ENCODE peak calls at places on chromosomes 3 and 15, in seven cellular contexts. One of them, this sample, is unnamed.

GRCh38 chr15:97963779-97964178 is 3.3 kb downstream of the ARRDC4 start:
- DNase-seq in sigmoid colon: no peak
- DNase-seq in NB4: no peak
- DNase-seq in endothelial cell: no peak
- DNase-seq in LHCN-M2: no peak
- DNase-seq in cardiac muscle cell: no peak
- DNase-seq in GM23338: no peak
- DNase-seq in this sample: no peak

GRCh38 chr3:136518102-136518501 is 234.1 kb downstream of the STAG1 start:
- DNase-seq in sigmoid colon: no peak
- DNase-seq in NB4: no peak
- DNase-seq in endothelial cell: no peak
- DNase-seq in LHCN-M2: no peak
- DNase-seq in cardiac muscle cell: no peak
- DNase-seq in GM23338: no peak
- DNase-seq in this sample: no peak

GRCh38 chr3:7144696-7145308 is 283.9 kb downstream of the GRM7 start:
- DNase-seq in sigmoid colon: no peak
- DNase-seq in NB4: peak; percentile 37
- DNase-seq in endothelial cell: peak; percentile 14
- DNase-seq in LHCN-M2: no peak
- DNase-seq in cardiac muscle cell: peak; percentile 64
- DNase-seq in GM23338: peak; percentile 65
- DNase-seq in this sample: peak; percentile 30

GRCh38 chr3:48989126-48989795 is 780 bp upstream of the P4HTM start:
- DNase-seq in sigmoid colon: no peak
- DNase-seq in NB4: peak; percentile 23
- DNase-seq in endothelial cell: no peak
- DNase-seq in LHCN-M2: no peak
- DNase-seq in cardiac muscle cell: no peak
- DNase-seq in GM23338: no peak
- DNase-seq in this sample: no peak

GRCh38 chr3:168249048-168249538 is 153.4 kb upstream of the GOLIM4 start:
- DNase-seq in sigmoid colon: no peak
- DNase-seq in NB4: no peak
- DNase-seq in endothelial cell: peak; percentile 15
- DNase-seq in LHCN-M2: no peak
- DNase-seq in cardiac muscle cell: no peak
- DNase-seq in GM23338: no peak
- DNase-seq in this sample: peak; percentile 1

GRCh38 chr15:65870889-65871533 is 1.7 kb downstream of the RAB11A start:
- DNase-seq in sigmoid colon: no peak
- DNase-seq in NB4: peak; percentile 58
- DNase-seq in endothelial cell: no peak
- DNase-seq in LHCN-M2: peak; percentile 57
- DNase-seq in cardiac muscle cell: no peak
- DNase-seq in GM23338: peak; percentile 31
- DNase-seq in this sample: peak; percentile 42

GRCh38 chr3:150319900-150320299 is 88.2 kb upstream of the TSC22D2 start:
- DNase-seq in sigmoid colon: no peak
- DNase-seq in NB4: peak; percentile 12
- DNase-seq in endothelial cell: no peak
- DNase-seq in LHCN-M2: peak; percentile 96
- DNase-seq in cardiac muscle cell: no peak
- DNase-seq in GM23338: no peak
- DNase-seq in this sample: peak; percentile 65

GRCh38 chr3:115626006-115626409 is 2.7 kb downstream of the GAP43 start:
- DNase-seq in sigmoid colon: no peak
- DNase-seq in NB4: peak; percentile 2
- DNase-seq in endothelial cell: no peak
- DNase-seq in LHCN-M2: no peak
- DNase-seq in cardiac muscle cell: no peak
- DNase-seq in GM23338: peak; percentile 46
- DNase-seq in this sample: no peak

GRCh38 chr3:188402229-188402628 is 248.3 kb downstream of the LPP start:
- DNase-seq in sigmoid colon: no peak
- DNase-seq in NB4: no peak
- DNase-seq in endothelial cell: no peak
- DNase-seq in LHCN-M2: no peak
- DNase-seq in cardiac muscle cell: no peak
- DNase-seq in GM23338: no peak
- DNase-seq in this sample: no peak

GRCh38 chr3:171311784-171312183 is 148.4 kb downstream of the TNIK start:
- DNase-seq in sigmoid colon: no peak
- DNase-seq in NB4: peak; percentile 77
- DNase-seq in endothelial cell: no peak
- DNase-seq in LHCN-M2: no peak
- DNase-seq in cardiac muscle cell: no peak
- DNase-seq in GM23338: no peak
- DNase-seq in this sample: no peak

GRCh38 chr15:60511351-60512157 is 32.6 kb upstream of the ICE2 start:
- DNase-seq in sigmoid colon: no peak
- DNase-seq in NB4: no peak
- DNase-seq in endothelial cell: no peak
- DNase-seq in LHCN-M2: no peak
- DNase-seq in cardiac muscle cell: no peak
- DNase-seq in GM23338: no peak
- DNase-seq in this sample: no peak

GRCh38 chr3:140395134-140396075 is 282.5 kb upstream of the TRIM42 start:
- DNase-seq in sigmoid colon: no peak
- DNase-seq in NB4: no peak
- DNase-seq in endothelial cell: no peak
- DNase-seq in LHCN-M2: peak; percentile 31
- DNase-seq in cardiac muscle cell: peak; percentile 14
- DNase-seq in GM23338: no peak
- DNase-seq in this sample: no peak

GRCh38 chr15:52790166-52790708 is at the start of gene ONECUT1:
- DNase-seq in sigmoid colon: no peak
- DNase-seq in NB4: peak; percentile 62
- DNase-seq in endothelial cell: peak; percentile 78
- DNase-seq in LHCN-M2: peak; percentile 17
- DNase-seq in cardiac muscle cell: peak; percentile 84
- DNase-seq in GM23338: peak; percentile 79
- DNase-seq in this sample: peak; percentile 60

GRCh38 chr3:178048768-178049167 is 487.5 kb upstream of the KCNMB2 start:
- DNase-seq in sigmoid colon: no peak
- DNase-seq in NB4: no peak
- DNase-seq in endothelial cell: no peak
- DNase-seq in LHCN-M2: no peak
- DNase-seq in cardiac muscle cell: no peak
- DNase-seq in GM23338: no peak
- DNase-seq in this sample: no peak

GRCh38 chr3:175266993-175267960 is 408.1 kb downstream of the NAALADL2 start:
- DNase-seq in sigmoid colon: no peak
- DNase-seq in NB4: no peak
- DNase-seq in endothelial cell: no peak
- DNase-seq in LHCN-M2: peak; percentile 65
- DNase-seq in cardiac muscle cell: no peak
- DNase-seq in GM23338: no peak
- DNase-seq in this sample: no peak

GRCh38 chr15:33055962-33056361 is 138.6 kb downstream of the FMN1 start:
- DNase-seq in sigmoid colon: no peak
- DNase-seq in NB4: no peak
- DNase-seq in endothelial cell: no peak
- DNase-seq in LHCN-M2: no peak
- DNase-seq in cardiac muscle cell: no peak
- DNase-seq in GM23338: no peak
- DNase-seq in this sample: no peak

GRCh38 chr15:39504812-39505211 is 76.1 kb upstream of the THBS1 start:
- DNase-seq in sigmoid colon: no peak
- DNase-seq in NB4: no peak
- DNase-seq in endothelial cell: no peak
- DNase-seq in LHCN-M2: peak; percentile 78
- DNase-seq in cardiac muscle cell: no peak
- DNase-seq in GM23338: no peak
- DNase-seq in this sample: no peak

GRCh38 chr15:63576441-63576840 is 20.7 kb upstream of the FBXL22 start:
- DNase-seq in sigmoid colon: no peak
- DNase-seq in NB4: no peak
- DNase-seq in endothelial cell: no peak
- DNase-seq in LHCN-M2: no peak
- DNase-seq in cardiac muscle cell: no peak
- DNase-seq in GM23338: no peak
- DNase-seq in this sample: no peak

GRCh38 chr15:77546870-77547269 is 85.8 kb downstream of the LINGO1 start:
- DNase-seq in sigmoid colon: no peak
- DNase-seq in NB4: no peak
- DNase-seq in endothelial cell: no peak
- DNase-seq in LHCN-M2: no peak
- DNase-seq in cardiac muscle cell: no peak
- DNase-seq in GM23338: no peak
- DNase-seq in this sample: no peak

GRCh38 chr3:13301295-13301987 is 118.7 kb downstream of the NUP210 start:
- DNase-seq in sigmoid colon: no peak
- DNase-seq in NB4: peak; percentile 93
- DNase-seq in endothelial cell: no peak
- DNase-seq in LHCN-M2: peak; percentile 38
- DNase-seq in cardiac muscle cell: no peak
- DNase-seq in GM23338: peak; percentile 95
- DNase-seq in this sample: no peak

GRCh38 chr3:96814581-96815567 is at the start of gene EPHA6:
- DNase-seq in sigmoid colon: peak; percentile 66
- DNase-seq in NB4: no peak
- DNase-seq in endothelial cell: peak; percentile 35
- DNase-seq in LHCN-M2: no peak
- DNase-seq in cardiac muscle cell: peak; percentile 15
- DNase-seq in GM23338: peak; percentile 44
- DNase-seq in this sample: no peak

GRCh38 chr3:37814547-37814946 is 47.1 kb upstream of the CTDSPL start:
- DNase-seq in sigmoid colon: no peak
- DNase-seq in NB4: peak; percentile 16
- DNase-seq in endothelial cell: no peak
- DNase-seq in LHCN-M2: no peak
- DNase-seq in cardiac muscle cell: peak; percentile 21
- DNase-seq in GM23338: peak; percentile 66
- DNase-seq in this sample: no peak

GRCh38 chr3:4885322-4885721 is 93.9 kb upstream of the BHLHE40 start:
- DNase-seq in sigmoid colon: no peak
- DNase-seq in NB4: no peak
- DNase-seq in endothelial cell: no peak
- DNase-seq in LHCN-M2: peak; percentile 17
- DNase-seq in cardiac muscle cell: no peak
- DNase-seq in GM23338: no peak
- DNase-seq in this sample: no peak

GRCh38 chr3:160860346-160860745 is 104.3 kb downstream of the PPM1L start:
- DNase-seq in sigmoid colon: no peak
- DNase-seq in NB4: no peak
- DNase-seq in endothelial cell: no peak
- DNase-seq in LHCN-M2: no peak
- DNase-seq in cardiac muscle cell: no peak
- DNase-seq in GM23338: no peak
- DNase-seq in this sample: no peak

GRCh38 chr3:193831495-193832455 is 238.8 kb downstream of the OPA1 start:
- DNase-seq in sigmoid colon: no peak
- DNase-seq in NB4: peak; percentile 18
- DNase-seq in endothelial cell: no peak
- DNase-seq in LHCN-M2: peak; percentile 3
- DNase-seq in cardiac muscle cell: no peak
- DNase-seq in GM23338: no peak
- DNase-seq in this sample: no peak

GRCh38 chr15:101003076-101003475 is 83.9 kb downstream of the LRRK1 start:
- DNase-seq in sigmoid colon: no peak
- DNase-seq in NB4: peak; percentile 37
- DNase-seq in endothelial cell: no peak
- DNase-seq in LHCN-M2: no peak
- DNase-seq in cardiac muscle cell: no peak
- DNase-seq in GM23338: no peak
- DNase-seq in this sample: no peak

GRCh38 chr15:25378501-25378901 is 60.3 kb downstream of the UBE3A start:
- DNase-seq in sigmoid colon: no peak
- DNase-seq in NB4: no peak
- DNase-seq in endothelial cell: no peak
- DNase-seq in LHCN-M2: peak; percentile 41
- DNase-seq in cardiac muscle cell: no peak
- DNase-seq in GM23338: no peak
- DNase-seq in this sample: no peak

GRCh38 chr3:61417352-61417751 is 144.0 kb upstream of the PTPRG start:
- DNase-seq in sigmoid colon: no peak
- DNase-seq in NB4: no peak
- DNase-seq in endothelial cell: no peak
- DNase-seq in LHCN-M2: peak; percentile 5
- DNase-seq in cardiac muscle cell: no peak
- DNase-seq in GM23338: no peak
- DNase-seq in this sample: no peak

GRCh38 chr3:128491900-128492352 is 1.1 kb downstream of the GATA2 start:
- DNase-seq in sigmoid colon: peak; percentile 53
- DNase-seq in NB4: peak; percentile 53
- DNase-seq in endothelial cell: no peak
- DNase-seq in LHCN-M2: no peak
- DNase-seq in cardiac muscle cell: no peak
- DNase-seq in GM23338: no peak
- DNase-seq in this sample: no peak

GRCh38 chr3:149955449-149955848 is 15.2 kb downstream of the PFN2 start:
- DNase-seq in sigmoid colon: no peak
- DNase-seq in NB4: no peak
- DNase-seq in endothelial cell: no peak
- DNase-seq in LHCN-M2: peak; percentile 19
- DNase-seq in cardiac muscle cell: no peak
- DNase-seq in GM23338: no peak
- DNase-seq in this sample: no peak

GRCh38 chr3:143831208-143831607 is 17.1 kb downstream of the SLC9A9 start:
- DNase-seq in sigmoid colon: no peak
- DNase-seq in NB4: no peak
- DNase-seq in endothelial cell: no peak
- DNase-seq in LHCN-M2: peak; percentile 74
- DNase-seq in cardiac muscle cell: no peak
- DNase-seq in GM23338: no peak
- DNase-seq in this sample: no peak

GRCh38 chr3:193174137-193174536 is 66.9 kb upstream of the PLAAT1 start:
- DNase-seq in sigmoid colon: no peak
- DNase-seq in NB4: no peak
- DNase-seq in endothelial cell: no peak
- DNase-seq in LHCN-M2: peak; percentile 1
- DNase-seq in cardiac muscle cell: no peak
- DNase-seq in GM23338: no peak
- DNase-seq in this sample: no peak

GRCh38 chr15:72116680-72117447 is 1.1 kb downstream of the MYO9A start:
- DNase-seq in sigmoid colon: peak; percentile 75
- DNase-seq in NB4: peak; percentile 48
- DNase-seq in endothelial cell: peak; percentile 16
- DNase-seq in LHCN-M2: peak; percentile 12
- DNase-seq in cardiac muscle cell: peak; percentile 16
- DNase-seq in GM23338: peak; percentile 70
- DNase-seq in this sample: peak; percentile 43

GRCh38 chr3:53800507-53800906 is 45.7 kb downstream of the CHDH start:
- DNase-seq in sigmoid colon: no peak
- DNase-seq in NB4: no peak
- DNase-seq in endothelial cell: no peak
- DNase-seq in LHCN-M2: no peak
- DNase-seq in cardiac muscle cell: no peak
- DNase-seq in GM23338: no peak
- DNase-seq in this sample: no peak

GRCh38 chr3:197125601-197126000 is 96.0 kb upstream of the MELTF start:
- DNase-seq in sigmoid colon: no peak
- DNase-seq in NB4: peak; percentile 34
- DNase-seq in endothelial cell: no peak
- DNase-seq in LHCN-M2: peak; percentile 77
- DNase-seq in cardiac muscle cell: no peak
- DNase-seq in GM23338: no peak
- DNase-seq in this sample: no peak

GRCh38 chr15:52642386-52643361 is 36.5 kb downstream of the ATOSA start:
- DNase-seq in sigmoid colon: no peak
- DNase-seq in NB4: no peak
- DNase-seq in endothelial cell: no peak
- DNase-seq in LHCN-M2: peak; percentile 76
- DNase-seq in cardiac muscle cell: no peak
- DNase-seq in GM23338: no peak
- DNase-seq in this sample: no peak

GRCh38 chr15:43370310-43370974 is 401 bp downstream of the ZSCAN29 start:
- DNase-seq in sigmoid colon: no peak
- DNase-seq in NB4: peak; percentile 51
- DNase-seq in endothelial cell: peak; percentile 46
- DNase-seq in LHCN-M2: no peak
- DNase-seq in cardiac muscle cell: peak; percentile 69
- DNase-seq in GM23338: peak; percentile 66
- DNase-seq in this sample: peak; percentile 38

GRCh38 chr15:51494411-51495314 is 127.9 kb downstream of the DMXL2 start:
- DNase-seq in sigmoid colon: no peak
- DNase-seq in NB4: no peak
- DNase-seq in endothelial cell: no peak
- DNase-seq in LHCN-M2: no peak
- DNase-seq in cardiac muscle cell: no peak
- DNase-seq in GM23338: no peak
- DNase-seq in this sample: no peak

This sample was measured in Caco-2.